ENCODE peak calls at places on chromosomes 6 and 20, in eight cellular contexts. One of them, this sample, is unnamed.

GRCh38 chr6:87436435-87436834 is 28.7 kb downstream of the CFAP206 start:
- DNase-seq in DMS79: no peak
- DNase-seq in aorta: no peak
- DNase-seq in HFFc6: peak
- DNase-seq in glutamatergic neuron: no peak
- DNase-seq in T-cell: no peak
- DNase-seq in cerebellar nuclear complex: no peak
- DNase-seq in K562: peak
- DNase-seq in this sample: no peak

GRCh38 chr20:25126630-25127029 is 44.7 kb upstream of the VSX1 start:
- DNase-seq in K562: no peak
- DNase-seq in HFFc6: no peak
- DNase-seq in glutamatergic neuron: no peak
- DNase-seq in aorta: no peak
- DNase-seq in T-cell: no peak
- DNase-seq in DMS79: no peak
- DNase-seq in cerebellar nuclear complex: no peak
- DNase-seq in this sample: no peak

GRCh38 chr6:38651121-38651784 is 11.5 kb upstream of the BTBD9 start:
- DNase-seq in HFFc6: peak
- DNase-seq in aorta: no peak
- DNase-seq in glutamatergic neuron: no peak
- DNase-seq in T-cell: no peak
- DNase-seq in DMS79: no peak
- DNase-seq in cerebellar nuclear complex: no peak
- DNase-seq in K562: no peak
- DNase-seq in this sample: no peak

GRCh38 chr6:75350808-75351207 is 66.2 kb upstream of the TMEM30A start:
- DNase-seq in aorta: no peak
- DNase-seq in cerebellar nuclear complex: no peak
- DNase-seq in DMS79: no peak
- DNase-seq in K562: no peak
- DNase-seq in glutamatergic neuron: no peak
- DNase-seq in HFFc6: no peak
- DNase-seq in T-cell: no peak
- DNase-seq in this sample: no peak

GRCh38 chr6:71294121-71294523 is 5.5 kb downstream of the OGFRL1 start:
- DNase-seq in glutamatergic neuron: no peak
- DNase-seq in K562: no peak
- DNase-seq in T-cell: no peak
- DNase-seq in HFFc6: peak
- DNase-seq in cerebellar nuclear complex: peak
- DNase-seq in DMS79: no peak
- DNase-seq in aorta: peak
- DNase-seq in this sample: no peak

GRCh38 chr20:48901326-48901725 is 20.2 kb upstream of the ARFGEF2 start:
- DNase-seq in cerebellar nuclear complex: no peak
- DNase-seq in glutamatergic neuron: no peak
- DNase-seq in T-cell: no peak
- DNase-seq in aorta: no peak
- DNase-seq in DMS79: no peak
- DNase-seq in HFFc6: no peak
- DNase-seq in K562: no peak
- DNase-seq in this sample: peak

GRCh38 chr6:75611702-75612375 is 10.2 kb downstream of the SENP6 start:
- DNase-seq in glutamatergic neuron: no peak
- DNase-seq in T-cell: no peak
- DNase-seq in DMS79: no peak
- DNase-seq in K562: no peak
- DNase-seq in aorta: no peak
- DNase-seq in HFFc6: no peak
- DNase-seq in cerebellar nuclear complex: no peak
- DNase-seq in this sample: no peak

GRCh38 chr6:7535498-7535897 is 6.0 kb upstream of the DSP start:
- DNase-seq in K562: no peak
- DNase-seq in glutamatergic neuron: no peak
- DNase-seq in T-cell: no peak
- DNase-seq in cerebellar nuclear complex: no peak
- DNase-seq in aorta: no peak
- DNase-seq in HFFc6: peak
- DNase-seq in DMS79: no peak
- DNase-seq in this sample: no peak

GRCh38 chr6:40579101-40579500 is 8.1 kb downstream of the LRFN2 start:
- DNase-seq in cerebellar nuclear complex: no peak
- DNase-seq in aorta: no peak
- DNase-seq in DMS79: no peak
- DNase-seq in T-cell: no peak
- DNase-seq in glutamatergic neuron: no peak
- DNase-seq in HFFc6: no peak
- DNase-seq in K562: no peak
- DNase-seq in this sample: no peak

GRCh38 chr6:134223761-134224445 is 94.0 kb downstream of the SGK1 start:
- DNase-seq in aorta: no peak
- DNase-seq in K562: no peak
- DNase-seq in T-cell: no peak
- DNase-seq in cerebellar nuclear complex: no peak
- DNase-seq in glutamatergic neuron: no peak
- DNase-seq in DMS79: no peak
- DNase-seq in HFFc6: no peak
- DNase-seq in this sample: no peak